ENCODE peak calls at places on chromosomes 6 and 20, in six cellular contexts. One of them, this sample, is unnamed. For H3K27me3, the result is how much of the 10 kb centered on the place peaks cover.

GRCh38 chr20:53126185-53126584 is 154.0 kb downstream of the TSHZ2 start:
- DNase-seq in CD4-positive, alpha-beta T cell: no peak
- DNase-seq in psoas muscle: no peak
- DNase-seq in tibial nerve: no peak
- DNase-seq in cardiac muscle cell: no peak
- DNase-seq in heart right ventricle: no peak
- DNase-seq in this sample: no peak

GRCh38 chr6:87670707-87671106 is 31.3 kb downstream of the AKIRIN2 start:
- DNase-seq in CD4-positive, alpha-beta T cell: no peak
- DNase-seq in psoas muscle: no peak
- DNase-seq in tibial nerve: no peak
- DNase-seq in cardiac muscle cell: no peak
- DNase-seq in heart right ventricle: no peak
- DNase-seq in this sample: peak

GRCh38 chr6:43699564-43700186 is 12.1 kb upstream of the MRPS18A start:
- DNase-seq in CD4-positive, alpha-beta T cell: no peak
- DNase-seq in psoas muscle: no peak
- DNase-seq in tibial nerve: no peak
- DNase-seq in cardiac muscle cell: peak
- DNase-seq in heart right ventricle: no peak
- DNase-seq in this sample: no peak

GRCh38 chr6:44245912-44246662 is 814 bp upstream of the HSP90AB1 start:
- DNase-seq in CD4-positive, alpha-beta T cell: peak
- DNase-seq in psoas muscle: peak
- DNase-seq in tibial nerve: peak
- DNase-seq in cardiac muscle cell: peak
- DNase-seq in heart right ventricle: peak
- DNase-seq in this sample: no peak

GRCh38 chr6:5517781-5518180 is 256.5 kb downstream of the FARS2 start:
- DNase-seq in CD4-positive, alpha-beta T cell: no peak
- DNase-seq in psoas muscle: no peak
- DNase-seq in tibial nerve: no peak
- DNase-seq in cardiac muscle cell: no peak
- DNase-seq in heart right ventricle: no peak
- DNase-seq in this sample: no peak

GRCh38 chr6:35197196-35197595 is 16.6 kb upstream of the SCUBE3 start:
- DNase-seq in CD4-positive, alpha-beta T cell: no peak
- DNase-seq in psoas muscle: no peak
- DNase-seq in tibial nerve: no peak
- DNase-seq in cardiac muscle cell: no peak
- DNase-seq in heart right ventricle: no peak
- DNase-seq in this sample: no peak

GRCh38 chr6:147974376-147974775 is 368.3 kb upstream of the SASH1 start:
- DNase-seq in CD4-positive, alpha-beta T cell: no peak
- DNase-seq in psoas muscle: no peak
- DNase-seq in tibial nerve: no peak
- DNase-seq in cardiac muscle cell: peak
- DNase-seq in heart right ventricle: no peak
- DNase-seq in this sample: peak

GRCh38 chr6:87907521-87907920 is 140.1 kb upstream of the SPACA1 start:
- DNase-seq in CD4-positive, alpha-beta T cell: no peak
- DNase-seq in psoas muscle: no peak
- DNase-seq in tibial nerve: no peak
- DNase-seq in cardiac muscle cell: peak
- DNase-seq in heart right ventricle: no peak
- DNase-seq in this sample: peak

GRCh38 chr6:19605624-19606023 is 231.5 kb upstream of the ID4 start:
- DNase-seq in CD4-positive, alpha-beta T cell: no peak
- DNase-seq in psoas muscle: no peak
- DNase-seq in tibial nerve: no peak
- DNase-seq in cardiac muscle cell: no peak
- DNase-seq in heart right ventricle: no peak
- DNase-seq in this sample: no peak

GRCh38 chr6:10633216-10633615 is 61.2 kb downstream of the C6orf52 start:
- DNase-seq in CD4-positive, alpha-beta T cell: no peak
- DNase-seq in psoas muscle: no peak
- DNase-seq in tibial nerve: no peak
- DNase-seq in cardiac muscle cell: peak
- DNase-seq in heart right ventricle: no peak
- DNase-seq in this sample: peak

GRCh38 chr6:20403766-20404640 is 2.3 kb downstream of the E2F3 start:
- DNase-seq in CD4-positive, alpha-beta T cell: peak
- DNase-seq in psoas muscle: no peak
- DNase-seq in tibial nerve: no peak
- DNase-seq in cardiac muscle cell: peak
- DNase-seq in heart right ventricle: peak
- DNase-seq in this sample: no peak

GRCh38 chr20:45028424-45029136 is 62.3 kb downstream of the STK4 start:
- DNase-seq in CD4-positive, alpha-beta T cell: no peak
- DNase-seq in psoas muscle: no peak
- DNase-seq in tibial nerve: no peak
- DNase-seq in cardiac muscle cell: no peak
- DNase-seq in heart right ventricle: no peak
- DNase-seq in this sample: no peak

GRCh38 chr20:63397946-63398450 is 36.8 kb upstream of the CHRNA4 start:
- DNase-seq in CD4-positive, alpha-beta T cell: no peak
- DNase-seq in psoas muscle: no peak
- DNase-seq in tibial nerve: no peak
- DNase-seq in cardiac muscle cell: no peak
- DNase-seq in heart right ventricle: no peak
- DNase-seq in this sample: no peak

DNA sequence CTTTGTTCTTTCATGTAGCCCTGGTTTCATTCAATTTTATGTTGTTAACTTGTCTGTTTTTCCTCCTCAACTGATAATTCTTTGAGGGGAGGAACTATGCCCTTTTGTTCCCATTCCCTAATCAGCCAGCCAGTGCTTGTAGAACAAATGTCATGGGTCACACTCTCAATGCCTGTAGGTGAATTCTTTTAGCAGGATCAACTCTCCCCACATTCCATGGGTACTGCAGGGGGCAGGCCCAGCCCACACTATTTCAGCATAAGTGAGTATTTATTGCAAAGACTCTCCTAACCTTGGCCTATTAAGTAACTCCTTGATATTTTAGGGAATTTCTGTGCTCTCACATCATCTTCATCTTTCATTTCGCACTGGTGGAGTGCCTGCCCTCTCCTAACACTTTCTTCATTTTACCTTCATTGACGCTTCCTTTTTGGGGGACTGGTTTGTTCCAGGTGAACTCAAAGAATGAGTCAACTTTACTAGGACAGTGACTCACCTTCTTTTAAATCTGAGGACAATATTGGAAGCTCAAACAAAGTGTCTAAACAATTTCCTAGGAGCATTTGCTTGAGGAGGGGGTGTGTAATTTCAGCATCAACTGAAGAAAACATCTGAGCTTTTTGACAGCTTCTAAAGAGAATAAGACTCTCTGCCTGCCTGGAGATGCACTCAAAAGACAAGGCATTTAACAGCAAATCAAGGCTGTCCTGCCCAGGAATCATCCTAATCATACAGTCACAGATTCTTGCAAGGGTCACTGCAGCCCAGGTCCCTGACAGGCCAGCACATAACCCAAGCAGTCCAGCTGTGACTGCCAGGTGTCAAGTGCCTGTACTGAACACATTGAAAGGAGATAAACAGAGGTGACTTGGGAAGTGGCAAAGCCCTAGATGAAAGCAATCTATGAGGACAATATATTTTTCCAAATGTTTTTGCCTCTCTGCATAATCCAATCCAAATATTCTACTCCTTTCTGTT is 263.9 kb upstream of the PRND start:
- DNase-seq in CD4-positive, alpha-beta T cell: no peak
- DNase-seq in psoas muscle: no peak
- DNase-seq in tibial nerve: no peak
- DNase-seq in cardiac muscle cell: no peak
- DNase-seq in heart right ventricle: no peak
- DNase-seq in this sample: no peak
- TF ChIP-seq CTCF in CD4-positive, alpha-beta T cell: no peak
- TF ChIP-seq CTCF in psoas muscle: no peak
- TF ChIP-seq CTCF in tibial nerve: no peak
- TF ChIP-seq CTCF in cardiac muscle cell: no peak
- TF ChIP-seq CTCF in heart right ventricle: no peak
- TF ChIP-seq CTCF in this sample: no peak

DNA sequence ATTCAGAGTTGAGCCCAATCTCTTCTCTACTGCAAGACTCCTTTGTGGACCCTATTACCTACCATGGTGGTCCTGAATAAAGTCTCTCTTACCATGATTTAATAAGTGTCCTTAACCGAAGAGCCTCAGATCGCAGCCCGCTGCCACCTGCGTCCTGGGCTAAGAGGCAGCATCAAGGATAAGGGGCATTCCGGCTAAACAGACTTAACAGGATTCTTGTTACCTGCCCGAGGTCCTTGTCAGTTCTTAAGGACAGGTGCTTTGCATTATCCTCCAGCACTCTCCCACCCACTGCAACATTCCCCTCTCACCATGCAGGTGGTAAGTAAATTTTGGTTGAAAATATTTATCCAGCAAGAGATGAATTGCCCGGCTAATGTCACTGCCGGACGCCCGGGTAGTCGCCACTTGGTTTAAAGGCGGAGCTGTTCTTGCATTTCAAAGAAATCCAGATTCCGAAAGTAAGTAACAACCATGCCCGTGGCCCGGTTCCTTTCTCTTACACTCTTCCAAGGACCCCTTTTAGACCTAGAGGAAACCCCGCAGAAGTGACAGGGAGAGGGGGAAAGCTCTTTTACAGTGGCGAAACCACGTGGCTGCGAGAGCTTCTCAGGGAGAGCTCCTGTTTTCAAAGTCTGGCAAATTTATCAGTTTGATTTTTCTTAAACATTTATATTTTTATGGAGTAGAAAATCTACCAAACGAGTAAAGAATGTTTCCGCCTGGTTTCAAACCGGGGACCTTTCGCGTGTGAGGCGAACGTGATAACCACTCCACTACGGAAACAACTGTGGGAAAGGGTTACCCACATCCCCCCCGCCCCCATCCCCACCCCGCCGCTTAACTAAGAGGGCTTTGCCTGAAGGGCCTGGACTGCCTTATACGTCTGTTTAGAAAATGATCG is 41.9 kb upstream of the PRSS16 start:
- DNase-seq in CD4-positive, alpha-beta T cell: no peak
- DNase-seq in psoas muscle: no peak
- DNase-seq in tibial nerve: no peak
- DNase-seq in cardiac muscle cell: peak
- DNase-seq in heart right ventricle: no peak
- DNase-seq in this sample: no peak
- H3K27me3 ChIP-seq in CD4-positive, alpha-beta T cell: half or more
- H3K27me3 ChIP-seq in psoas muscle: under half
- H3K27me3 ChIP-seq in tibial nerve: half or more
- H3K27me3 ChIP-seq in cardiac muscle cell: half or more
- H3K27me3 ChIP-seq in heart right ventricle: half or more
- H3K27me3 ChIP-seq in this sample: under half

GRCh38 chr20:637559-637958 is 15.4 kb downstream of the SRXN1 start:
- DNase-seq in CD4-positive, alpha-beta T cell: no peak
- DNase-seq in psoas muscle: no peak
- DNase-seq in tibial nerve: no peak
- DNase-seq in cardiac muscle cell: no peak
- DNase-seq in heart right ventricle: no peak
- DNase-seq in this sample: no peak

GRCh38 chr20:638579-638978 is 14.4 kb downstream of the SRXN1 start:
- DNase-seq in CD4-positive, alpha-beta T cell: no peak
- DNase-seq in psoas muscle: no peak
- DNase-seq in tibial nerve: no peak
- DNase-seq in cardiac muscle cell: no peak
- DNase-seq in heart right ventricle: no peak
- DNase-seq in this sample: no peak

GRCh38 chr20:642398-643174 is 10.4 kb downstream of the SRXN1 start:
- DNase-seq in CD4-positive, alpha-beta T cell: no peak
- DNase-seq in psoas muscle: peak
- DNase-seq in tibial nerve: no peak
- DNase-seq in cardiac muscle cell: no peak
- DNase-seq in heart right ventricle: peak
- DNase-seq in this sample: no peak

GRCh38 chr20:641516-641913 is 11.5 kb downstream of the SRXN1 start:
- DNase-seq in CD4-positive, alpha-beta T cell: no peak
- DNase-seq in psoas muscle: no peak
- DNase-seq in tibial nerve: no peak
- DNase-seq in cardiac muscle cell: no peak
- DNase-seq in heart right ventricle: no peak
- DNase-seq in this sample: no peak

DNA sequence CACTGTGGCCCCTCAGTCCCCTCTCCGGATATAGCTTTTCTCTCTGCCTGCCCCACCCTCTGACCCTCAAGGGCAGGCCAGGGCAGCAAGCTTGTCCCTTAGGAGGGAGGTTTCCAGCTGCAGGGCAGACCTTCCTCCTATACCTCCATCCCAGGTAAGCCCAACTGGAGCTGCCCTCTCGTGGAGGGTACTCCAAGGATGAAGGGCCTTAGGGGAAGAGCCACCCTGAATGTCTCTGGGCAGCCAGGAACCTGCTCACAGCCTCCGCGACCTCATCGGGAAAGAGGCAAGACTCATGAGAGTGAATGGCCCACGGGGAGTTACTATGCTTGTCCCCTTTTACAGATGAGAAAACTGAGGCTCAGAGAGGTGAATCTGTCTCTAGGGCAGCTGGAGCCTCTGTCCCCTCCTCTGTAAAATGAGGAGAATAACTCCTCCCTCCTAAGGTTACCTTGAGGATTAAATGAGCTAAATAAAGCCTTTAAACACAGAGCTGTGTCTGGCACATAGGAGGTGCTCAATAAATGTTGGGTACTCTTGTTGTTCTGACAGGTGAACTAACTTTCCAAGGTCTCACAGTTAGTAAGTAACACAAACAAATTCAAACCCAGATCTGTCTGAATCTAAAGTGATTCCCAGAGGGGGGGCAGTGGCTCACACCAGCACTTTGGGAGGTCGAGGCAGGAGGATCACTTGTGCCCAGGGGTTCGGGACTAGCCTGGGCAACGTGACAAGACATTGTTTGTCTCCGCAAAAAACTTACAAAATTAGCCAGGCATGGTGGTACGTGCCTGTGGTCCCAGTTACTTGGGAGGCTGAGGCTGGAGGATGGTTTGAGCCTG is 12.1 kb downstream of the SRXN1 start:
- DNase-seq in CD4-positive, alpha-beta T cell: no peak
- DNase-seq in psoas muscle: no peak
- DNase-seq in tibial nerve: no peak
- DNase-seq in cardiac muscle cell: no peak
- DNase-seq in heart right ventricle: no peak
- DNase-seq in this sample: no peak
- TF ChIP-seq CTCF in CD4-positive, alpha-beta T cell: no peak
- TF ChIP-seq CTCF in psoas muscle: no peak
- TF ChIP-seq CTCF in tibial nerve: no peak
- TF ChIP-seq CTCF in cardiac muscle cell: no peak
- TF ChIP-seq CTCF in heart right ventricle: no peak
- TF ChIP-seq CTCF in this sample: no peak

DNA sequence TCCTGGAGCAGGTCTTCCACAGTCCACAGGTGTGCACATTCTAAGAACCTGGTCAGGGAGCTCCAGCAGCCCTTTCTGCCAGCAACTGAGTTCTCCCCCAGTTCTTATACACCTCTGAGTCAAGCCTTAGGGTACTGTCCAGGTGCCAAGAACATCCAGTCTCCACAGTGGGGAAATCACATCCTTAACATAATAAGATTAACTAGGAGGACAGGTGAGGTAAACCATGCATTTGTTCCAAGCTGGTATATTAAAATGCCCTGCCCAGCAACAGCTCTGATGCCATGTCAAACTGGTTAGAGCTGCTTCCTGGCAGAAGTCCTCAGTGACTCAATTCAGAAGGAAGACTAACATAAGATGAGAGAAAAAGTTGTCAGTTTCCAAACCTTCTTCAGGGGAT is 303.9 kb upstream of the SGK1 start:
- DNase-seq in CD4-positive, alpha-beta T cell: no peak
- DNase-seq in psoas muscle: no peak
- DNase-seq in tibial nerve: no peak
- DNase-seq in cardiac muscle cell: no peak
- DNase-seq in heart right ventricle: no peak
- DNase-seq in this sample: no peak
- H3K27me3 ChIP-seq in CD4-positive, alpha-beta T cell: under half
- H3K27me3 ChIP-seq in psoas muscle: under half
- H3K27me3 ChIP-seq in tibial nerve: under half
- H3K27me3 ChIP-seq in cardiac muscle cell: under half
- H3K27me3 ChIP-seq in heart right ventricle: under half
- H3K27me3 ChIP-seq in this sample: under half

GRCh38 chr6:115838763-115839401 is 221.8 kb downstream of the FRK start:
- DNase-seq in CD4-positive, alpha-beta T cell: no peak
- DNase-seq in psoas muscle: no peak
- DNase-seq in tibial nerve: no peak
- DNase-seq in cardiac muscle cell: peak
- DNase-seq in heart right ventricle: no peak
- DNase-seq in this sample: no peak
- TF ChIP-seq CTCF in CD4-positive, alpha-beta T cell: no peak
- TF ChIP-seq CTCF in psoas muscle: peak
- TF ChIP-seq CTCF in tibial nerve: no peak
- TF ChIP-seq CTCF in cardiac muscle cell: peak
- TF ChIP-seq CTCF in heart right ventricle: peak
- TF ChIP-seq CTCF in this sample: peak